ENCODE peak calls at places on chromosomes 6 and 20, in ten cellular contexts. O, P, U, J, Z, V, K, X, S and B are unnamed samples.
A peak's percentile ranks its signal among the peaks of the same experiment; 100 is the strongest.

GRCh38 chr6:35518566-35519312 is 6.0 kb upstream of the TULP1 start:
- DNase-seq in Z (no peak), U (no peak), P (no peak), S (no peak), K (no peak), J (no peak), X (no peak), O (no peak), V (no peak), B (no peak)

GRCh38 chr20:29297411-29298270 is 1959.8 kb upstream of the DEFB115 start:
- DNase-seq in U (no peak), V (no peak), X (no peak), S (no peak), Z (no peak), P (no peak), O (no peak), J (no peak), K (no peak), B (no peak)

GRCh38 chr20:53738039-53738944 is 144.7 kb upstream of the ZNF217 start:
- DNase-seq in J (peak; percentile 98), P (peak; percentile 73), K (no peak), Z (peak; percentile 65), O (peak; percentile 73), U (peak; percentile 59), V (peak; percentile 86), S (no peak), X (peak; percentile 97), B (peak; percentile 41)

GRCh38 chr20:10381477-10381876 is 52.5 kb downstream of the MKKS start:
- DNase-seq in S (no peak), Z (no peak), O (no peak), J (no peak), V (no peak), K (no peak), P (no peak), X (no peak), U (no peak), B (no peak)

GRCh38 chr6:163260111-163260895 is 154.2 kb upstream of the QKI start:
- DNase-seq in U (no peak), J (no peak), S (no peak), P (no peak), Z (no peak), K (no peak), X (no peak), V (peak; percentile 87), O (no peak), B (no peak)

GRCh38 chr20:19460386-19460785 is 247.9 kb downstream of the SLC24A3 start:
- DNase-seq in V (no peak), K (no peak), X (no peak), Z (no peak), U (no peak), O (no peak), S (no peak), J (peak; percentile 46), P (no peak), B (no peak)

GRCh38 chr20:23007462-23007861 is 27.6 kb upstream of the SSTR4 start:
- DNase-seq in V (no peak), P (no peak), O (no peak), S (no peak), Z (no peak), X (no peak), U (no peak), J (no peak), K (no peak), B (no peak)

GRCh38 chr6:16868968-16869367 is 107.7 kb upstream of the ATXN1 start:
- DNase-seq in J (no peak), S (no peak), O (no peak), X (no peak), U (no peak), Z (no peak), P (no peak), V (no peak), K (no peak), B (no peak)

GRCh38 chr6:26223677-26224546 is 136.7 kb downstream of the HFE start:
- DNase-seq in S (peak; percentile 61), J (peak; percentile 94), X (peak; percentile 93), U (peak; percentile 72), V (no peak), P (peak; percentile 66), Z (peak; percentile 78), O (peak; percentile 76), K (peak; percentile 79), B (peak; percentile 83)

GRCh38 chr20:63714858-63715257 is 7.0 kb downstream of the ZGPAT start:
- DNase-seq in V (no peak), J (no peak), U (no peak), X (no peak), Z (no peak), S (no peak), O (no peak), K (no peak), P (no peak), B (no peak)

GRCh38 chr20:59360934-59361333 is 60.5 kb downstream of the EDN3 start:
- DNase-seq in K (no peak), J (no peak), V (no peak), S (no peak), P (no peak), O (no peak), Z (no peak), X (no peak), U (no peak), B (no peak)

GRCh38 chr20:45153756-45154155 is 20.9 kb upstream of the PI3 start:
- DNase-seq in Z (no peak), K (no peak), P (no peak), X (no peak), U (no peak), V (no peak), S (peak; percentile 17), O (no peak), J (no peak), B (no peak)

GRCh38 chr20:4815618-4816017 is 93.9 kb downstream of the PRND start:
- DNase-seq in U (no peak), X (no peak), S (peak; percentile 35), P (no peak), O (no peak), J (no peak), Z (no peak), V (no peak), K (peak; percentile 7), B (no peak)

GRCh38 chr20:62472343-62473199 is 3.2 kb downstream of the GATA5 start:
- DNase-seq in U (no peak), P (no peak), K (no peak), X (no peak), O (no peak), S (no peak), J (no peak), Z (no peak), V (no peak), B (no peak)

GRCh38 chr20:1333462-1334369 is 4.8 kb upstream of the SDCBP2 start:
- DNase-seq in K (no peak), S (no peak), J (no peak), V (no peak), O (no peak), Z (no peak), U (no peak), X (no peak), P (no peak), B (peak; percentile 14)

GRCh38 chr6:158367824-158368223 is 55.6 kb downstream of the TULP4 start:
- DNase-seq in X (no peak), P (no peak), U (no peak), O (no peak), Z (no peak), S (no peak), J (no peak), V (no peak), K (no peak), B (no peak)

GRCh38 chr6:48472121-48472520 is 361.1 kb upstream of the PTCHD4 start:
- DNase-seq in X (no peak), O (no peak), J (no peak), S (no peak), V (no peak), K (no peak), Z (no peak), P (no peak), U (no peak), B (no peak)

GRCh38 chr20:56420940-56421688 is 9.1 kb downstream of the CASS4 start:
- DNase-seq in S (no peak), Z (no peak), O (no peak), U (no peak), X (no peak), K (no peak), P (no peak), J (no peak), V (no peak), B (no peak)

GRCh38 chr6:83838727-83839126 is 14.4 kb upstream of the RIPPLY2 start:
- DNase-seq in Z (no peak), K (no peak), V (no peak), O (no peak), S (no peak), X (peak; percentile 88), J (no peak), U (no peak), P (no peak), B (no peak)

GRCh38 chr6:28838289-28838633 is 85.5 kb downstream of the TRIM27 start:
- DNase-seq in V (peak; percentile 68), K (peak; percentile 76), X (peak; percentile 72), S (no peak), O (peak; percentile 83), U (peak; percentile 32), Z (peak; percentile 61), J (no peak), P (peak; percentile 62), B (peak; percentile 80)

GRCh38 chr20:2451939-2452732 is 18.5 kb downstream of the SNRPB start:
- DNase-seq in O (peak; percentile 68), U (peak; percentile 75), K (peak; percentile 85), Z (peak; percentile 64), P (peak; percentile 90), X (peak; percentile 81), V (peak; percentile 90), S (no peak), J (peak; percentile 81), B (peak; percentile 81)

GRCh38 chr6:34143884-34144580 is 1.9 kb downstream of the GRM4 start:
- DNase-seq in X (peak; percentile 15), P (peak; percentile 84), V (peak; percentile 77), S (no peak), O (no peak), U (no peak), Z (peak; percentile 67), J (no peak), K (peak; percentile 75), B (no peak)

GRCh38 chr6:117976030-117976651 is 69.1 kb downstream of the SLC35F1 start:
- DNase-seq in U (peak; percentile 17), X (peak; percentile 63), Z (no peak), O (no peak), P (peak; percentile 12), K (no peak), J (peak; percentile 47), V (peak; percentile 42), S (no peak), B (peak; percentile 20)

GRCh38 chr6:15183979-15184378 is 61.9 kb upstream of the JARID2 start:
- DNase-seq in O (no peak), U (no peak), S (peak; percentile 24), K (peak; percentile 69), X (no peak), Z (no peak), J (no peak), V (no peak), P (no peak), B (no peak)

GRCh38 chr20:13863244-13863643 is 78.4 kb downstream of the NDUFAF5 start:
- DNase-seq in V (no peak), O (no peak), U (no peak), S (no peak), K (no peak), X (no peak), Z (no peak), J (no peak), P (no peak), B (no peak)

GRCh38 chr20:23289724-23290395 is 60.7 kb upstream of the NXT1 start:
- DNase-seq in P (no peak), K (no peak), V (no peak), S (no peak), J (no peak), O (no peak), X (no peak), Z (no peak), U (no peak), B (no peak)

GRCh38 chr6:137237413-137238170 is 18.4 kb upstream of the IFNGR1 start:
- DNase-seq in V (peak; percentile 21), U (no peak), K (no peak), O (no peak), S (no peak), X (peak; percentile 97), Z (no peak), P (no peak), J (peak; percentile 67), B (peak; percentile 34)

GRCh38 chr6:39362487-39362865 is 40.0 kb upstream of the KCNK16 start:
- DNase-seq in K (no peak), X (no peak), S (no peak), J (peak; percentile 56), V (peak; percentile 20), P (no peak), Z (no peak), U (no peak), O (no peak), B (no peak)